ENCODE peak calls at places on chromosome 21, in eight cellular contexts. Y is CD4-positive, alpha-beta memory T cell; U is neural crest cell; S is CD4-positive, alpha-beta T cell; J is T-cell; I is activated T-cell treated with anti-CD3 and anti-CD28 coated beads, Interleukin-2, amount 50 U/mL, for 72 hours; N is head of caudate nucleus; Q is NCI-H1417 treated with DMSO at 0.1 percent for 48 hours. B is an unnamed sample.

GRCh38 chr21:45304945-45305344 is 17.2 kb upstream of the POFUT2 start:
- DNase-seq in Y (peak), U (no peak), S (peak), J (no peak), I (no peak), N (no peak), Q (no peak), B (no peak)

GRCh38 chr21:34996304-34997081 is 52.6 kb downstream of the RUNX1 start:
- DNase-seq in Y (no peak), U (no peak), S (no peak), J (no peak), I (no peak), N (no peak), Q (no peak), B (no peak)

GRCh38 chr21:42061866-42062542 is 9.1 kb upstream of the UMODL1 start:
- DNase-seq in Y (no peak), U (no peak), S (peak), J (peak), I (peak), N (no peak), Q (no peak), B (peak)

GRCh38 chr21:40595806-40596205 is 251.2 kb downstream of the DSCAM start:
- DNase-seq in Y (no peak), U (no peak), S (no peak), J (no peak), I (no peak), N (no peak), Q (no peak), B (no peak)

GRCh38 chr21:46011267-46011967 is 29.8 kb downstream of the COL6A1 start:
- DNase-seq in Y (no peak), U (no peak), S (no peak), J (no peak), I (no peak), N (no peak), Q (no peak), B (no peak)

GRCh38 chr21:44082648-44083436 is 24.4 kb upstream of the PWP2 start:
- DNase-seq in Y (no peak), U (no peak), S (no peak), J (no peak), I (no peak), N (no peak), Q (no peak), B (no peak)

GRCh38 chr21:45306832-45307571 is 19.3 kb upstream of the POFUT2 start:
- DNase-seq in Y (no peak), U (peak), S (no peak), J (no peak), I (no peak), N (peak), Q (no peak), B (no peak)

GRCh38 chr21:43818685-43819084 is 29.3 kb downstream of the RRP1 start:
- DNase-seq in Y (no peak), U (no peak), S (no peak), J (no peak), I (no peak), N (no peak), Q (no peak), B (no peak)

GRCh38 chr21:28871388-28872015 is 121.2 kb downstream of the LTN1 start:
- DNase-seq in Y (no peak), U (no peak), S (no peak), J (no peak), I (no peak), N (no peak), Q (no peak), B (no peak)

GRCh38 chr21:35829014-35829525 is 231.3 kb downstream of the SETD4 start:
- DNase-seq in Y (no peak), U (no peak), S (no peak), J (no peak), I (no peak), N (no peak), Q (peak), B (no peak)

GRCh38 chr21:45277101-45278045 is 10.3 kb downstream of the POFUT2 start:
- DNase-seq in Y (no peak), U (no peak), S (no peak), J (no peak), I (no peak), N (no peak), Q (no peak), B (no peak)

GRCh38 chr21:33258475-33258874 is 7.7 kb upstream of the IL10RB start:
- DNase-seq in Y (no peak), U (no peak), S (no peak), J (no peak), I (no peak), N (no peak), Q (no peak), B (no peak)

GRCh38 chr21:31162827-31163226 is 124.6 kb upstream of the KRTAP19-8 start:
- DNase-seq in Y (no peak), U (no peak), S (no peak), J (no peak), I (no peak), N (no peak), Q (no peak), B (no peak)

GRCh38 chr21:34092241-34092921 is 19.0 kb downstream of the MRPS6 start:
- DNase-seq in Y (no peak), U (no peak), S (no peak), J (no peak), I (no peak), N (no peak), Q (peak), B (no peak)

GRCh38 chr21:34029724-34030528 is 43.5 kb upstream of the MRPS6 start:
- DNase-seq in Y (peak), U (peak), S (no peak), J (peak), I (peak), N (peak), Q (no peak), B (peak)

GRCh38 chr21:34936299-34936698 is 112.8 kb downstream of the RUNX1 start:
- DNase-seq in Y (peak), U (no peak), S (no peak), J (no peak), I (no peak), N (no peak), Q (no peak), B (no peak)